ENCODE peak calls at places on chromosomes 11 and 22, in six cellular contexts. Y, V, E, K, U and Q are unnamed samples.

GRCh38 chr11:70173018-70173417 is 30.1 kb upstream of the FADD start:
- DNase-seq in Y (no peak), V (no peak), E (no peak), K (no peak), U (no peak), Q (no peak)

GRCh38 chr22:32204856-32205722 is at the start of gene RFPL2:
- DNase-seq in Y (no peak), V (peak; percentile 61), E (peak; percentile 43), K (peak; percentile 62), U (peak; percentile 56), Q (peak; percentile 85)

GRCh38 chr22:25067851-25068421 is 115.4 kb downstream of the KIAA1671 start:
- DNase-seq in Y (no peak), V (peak; percentile 91), E (peak; percentile 54), K (no peak), U (peak; percentile 77), Q (no peak)

GRCh38 chr11:94553938-94554337 is 10.2 kb downstream of the FUT4 start:
- DNase-seq in Y (no peak), V (no peak), E (no peak), K (no peak), U (no peak), Q (no peak)

GRCh38 chr22:44576311-44577260 is 78.6 kb upstream of the RTL6 start:
- DNase-seq in Y (no peak), V (no peak), E (no peak), K (no peak), U (no peak), Q (peak; percentile 31)

GRCh38 chr11:19769820-19770219 is 57.2 kb downstream of the NAV2 start:
- DNase-seq in Y (no peak), V (no peak), E (no peak), K (no peak), U (no peak), Q (no peak)

GRCh38 chr11:125270106-125270505 is 105.6 kb downstream of the PKNOX2 start:
- DNase-seq in Y (no peak), V (no peak), E (no peak), K (no peak), U (no peak), Q (no peak)

GRCh38 chr11:134228625-134229024 is 4.2 kb downstream of the VPS26B start:
- DNase-seq in Y (no peak), V (peak; percentile 41), E (no peak), K (no peak), U (peak; percentile 20), Q (no peak)

GRCh38 chr11:65894034-65894591 is 3.6 kb downstream of the CCDC85B start:
- DNase-seq in Y (no peak), V (peak; percentile 67), E (no peak), K (no peak), U (peak; percentile 40), Q (no peak)

GRCh38 chr11:60130496-60130895 is 42.0 kb downstream of the MS4A2 start:
- DNase-seq in Y (no peak), V (no peak), E (peak; percentile 56), K (peak; percentile 44), U (no peak), Q (no peak)

GRCh38 chr11:117076941-117077659 is 21.1 kb downstream of the SIK3 start:
- DNase-seq in Y (no peak), V (no peak), E (peak; percentile 62), K (no peak), U (no peak), Q (no peak)

GRCh38 chr11:38307455-38307854 is 1709.4 kb upstream of the RAG2 start:
- DNase-seq in Y (no peak), V (no peak), E (no peak), K (no peak), U (no peak), Q (no peak)

GRCh38 chr22:29820941-29821789 is 16.9 kb downstream of the ASCC2 start:
- DNase-seq in Y (peak; percentile 40), V (peak; percentile 71), E (peak; percentile 73), K (no peak), U (no peak), Q (no peak)

GRCh38 chr11:2779981-2780849 is 80.4 kb upstream of the KCNQ1OT1 start:
- DNase-seq in Y (no peak), V (peak; percentile 13), E (no peak), K (peak; percentile 3), U (no peak), Q (no peak)

GRCh38 chr22:19845369-19845722 is 9.3 kb downstream of the GNB1L start:
- DNase-seq in Y (no peak), V (no peak), E (no peak), K (no peak), U (no peak), Q (no peak)

GRCh38 chr11:104876838-104877500 is 21.3 kb downstream of the CASP12 start:
- DNase-seq in Y (no peak), V (no peak), E (no peak), K (no peak), U (no peak), Q (no peak)

GRCh38 chr11:43830928-43831440 is 49.6 kb upstream of the ALKBH3 start:
- DNase-seq in Y (peak; percentile 93), V (peak; percentile 30), E (peak; percentile 8), K (no peak), U (no peak), Q (no peak)

GRCh38 chr11:41320233-41320993 is 139.0 kb downstream of the LRRC4C start:
- DNase-seq in Y (no peak), V (no peak), E (no peak), K (no peak), U (no peak), Q (no peak)

GRCh38 chr11:6319879-6320410 is 356 bp downstream of the CAVIN3 start:
- DNase-seq in Y (peak; percentile 85), V (peak; percentile 55), E (no peak), K (peak; percentile 62), U (no peak), Q (peak; percentile 85)

GRCh38 chr11:106021181-106021966 is 666 bp downstream of the MSANTD4 start:
- DNase-seq in Y (no peak), V (no peak), E (peak; percentile 43), K (no peak), U (no peak), Q (no peak)

GRCh38 chr11:88359529-88359928 is 22.0 kb upstream of the CTSC start:
- DNase-seq in Y (no peak), V (no peak), E (no peak), K (no peak), U (no peak), Q (no peak)

GRCh38 chr11:11456896-11457295 is 103.8 kb upstream of the CSNK2A3 start:
- DNase-seq in Y (no peak), V (no peak), E (no peak), K (no peak), U (no peak), Q (no peak)

GRCh38 chr22:36419177-36419911 is 31.6 kb upstream of the MYH9 start:
- DNase-seq in Y (no peak), V (no peak), E (peak; percentile 77), K (no peak), U (no peak), Q (no peak)

GRCh38 chr11:66981976-66982578 is 7.0 kb downstream of the C11orf86 start:
- DNase-seq in Y (peak; percentile 75), V (no peak), E (peak; percentile 56), K (no peak), U (no peak), Q (no peak)

GRCh38 chr11:125943661-125944349 is 2.0 kb upstream of the VSIG10L2 start:
- DNase-seq in Y (no peak), V (no peak), E (no peak), K (no peak), U (no peak), Q (no peak)

GRCh38 chr11:70823771-70824170 is 425.4 kb downstream of the CTTN start:
- DNase-seq in Y (no peak), V (no peak), E (no peak), K (no peak), U (no peak), Q (no peak)

GRCh38 chr22:30390974-30391691 is 3.9 kb upstream of the RNF215 start:
- DNase-seq in Y (peak; percentile 17), V (peak; percentile 81), E (peak; percentile 89), K (peak; percentile 51), U (peak; percentile 64), Q (no peak)

GRCh38 chr11:109772846-109773400 is 320.3 kb upstream of the ZC3H12C start:
- DNase-seq in Y (no peak), V (no peak), E (peak; percentile 22), K (no peak), U (no peak), Q (no peak)

GRCh38 chr11:35820614-35821013 is 123.2 kb upstream of the LDLRAD3 start:
- DNase-seq in Y (no peak), V (no peak), E (no peak), K (no peak), U (no peak), Q (no peak)

GRCh38 chr11:118263694-118264567 is at the start of gene MPZL2:
- DNase-seq in Y (no peak), V (no peak), E (no peak), K (peak; percentile 15), U (no peak), Q (peak; percentile 55)

GRCh38 chr11:57131080-57131790 is 50.5 kb upstream of the LRRC55 start:
- DNase-seq in Y (no peak), V (no peak), E (peak; percentile 9), K (peak; percentile 60), U (no peak), Q (peak; percentile 75)

GRCh38 chr22:37270928-37271650 is 11.2 kb upstream of the CYTH4 start:
- DNase-seq in Y (no peak), V (no peak), E (peak; percentile 33), K (no peak), U (no peak), Q (no peak)

GRCh38 chr11:73752216-73752867 is 8.5 kb downstream of the RAB6A start:
- DNase-seq in Y (no peak), V (no peak), E (no peak), K (no peak), U (no peak), Q (no peak)

GRCh38 chr11:17813391-17814059 is 78.9 kb downstream of the KCNC1 start:
- DNase-seq in Y (no peak), V (no peak), E (no peak), K (no peak), U (no peak), Q (no peak)

GRCh38 chr11:12166299-12167092 is 56.1 kb downstream of the MICAL2 start:
- DNase-seq in Y (no peak), V (no peak), E (no peak), K (no peak), U (no peak), Q (no peak)

GRCh38 chr11:95520765-95521542 is 268.6 kb downstream of the FAM76B start:
- DNase-seq in Y (peak; percentile 70), V (no peak), E (no peak), K (no peak), U (no peak), Q (no peak)

GRCh38 chr11:65316311-65316978 is 1.8 kb downstream of the CDC42EP2 start:
- DNase-seq in Y (peak; percentile 85), V (no peak), E (no peak), K (peak; percentile 27), U (no peak), Q (no peak)